ENCODE peak calls at places on chromosomes 2 and 18, in six cellular contexts. One of them, this sample, is unnamed.

GRCh38 chr2:225993430-225993829 is 593.9 kb downstream of the NYAP2 start:
- DNase-seq in neural progenitor cell: no peak
- DNase-seq in CD8-positive, alpha-beta memory T cell: no peak
- DNase-seq in NCI-H1105: no peak
- DNase-seq in A549: no peak
- DNase-seq in activated naive CD4-positive, alpha-beta T cell: no peak
- DNase-seq in this sample: no peak

GRCh38 chr2:54569745-54570296 is 113.7 kb downstream of the SPTBN1 start:
- DNase-seq in neural progenitor cell: peak; percentile 63
- DNase-seq in CD8-positive, alpha-beta memory T cell: no peak
- DNase-seq in NCI-H1105: no peak
- DNase-seq in A549: no peak
- DNase-seq in activated naive CD4-positive, alpha-beta T cell: no peak
- DNase-seq in this sample: no peak

GRCh38 chr2:234535359-234535758 is 38.5 kb upstream of the ARL4C start:
- DNase-seq in neural progenitor cell: no peak
- DNase-seq in CD8-positive, alpha-beta memory T cell: no peak
- DNase-seq in NCI-H1105: no peak
- DNase-seq in A549: no peak
- DNase-seq in activated naive CD4-positive, alpha-beta T cell: no peak
- DNase-seq in this sample: no peak

GRCh38 chr2:232687382-232688160 is 9.6 kb upstream of the GIGYF2 start:
- DNase-seq in neural progenitor cell: no peak
- DNase-seq in CD8-positive, alpha-beta memory T cell: no peak
- DNase-seq in NCI-H1105: no peak
- DNase-seq in A549: no peak
- DNase-seq in activated naive CD4-positive, alpha-beta T cell: no peak
- DNase-seq in this sample: no peak

GRCh38 chr2:111100765-111101162 is 19.9 kb upstream of the BCL2L11 start:
- DNase-seq in neural progenitor cell: no peak
- DNase-seq in CD8-positive, alpha-beta memory T cell: no peak
- DNase-seq in NCI-H1105: no peak
- DNase-seq in A549: peak; percentile 24
- DNase-seq in activated naive CD4-positive, alpha-beta T cell: no peak
- DNase-seq in this sample: peak; percentile 70

GRCh38 chr18:13877133-13877532 is 38.2 kb downstream of the MC2R start:
- DNase-seq in neural progenitor cell: peak; percentile 15
- DNase-seq in CD8-positive, alpha-beta memory T cell: no peak
- DNase-seq in NCI-H1105: no peak
- DNase-seq in A549: no peak
- DNase-seq in activated naive CD4-positive, alpha-beta T cell: no peak
- DNase-seq in this sample: no peak

GRCh38 chr2:20623241-20623640 is 27.7 kb downstream of the HS1BP3 start:
- DNase-seq in neural progenitor cell: no peak
- DNase-seq in CD8-positive, alpha-beta memory T cell: no peak
- DNase-seq in NCI-H1105: no peak
- DNase-seq in A549: no peak
- DNase-seq in activated naive CD4-positive, alpha-beta T cell: no peak
- DNase-seq in this sample: no peak

GRCh38 chr18:22186484-22186971 is 17.1 kb downstream of the GATA6 start:
- DNase-seq in neural progenitor cell: no peak
- DNase-seq in CD8-positive, alpha-beta memory T cell: no peak
- DNase-seq in NCI-H1105: no peak
- DNase-seq in A549: no peak
- DNase-seq in activated naive CD4-positive, alpha-beta T cell: no peak
- DNase-seq in this sample: no peak

GRCh38 chr2:12870692-12871091 is 154.0 kb downstream of the TRIB2 start:
- DNase-seq in neural progenitor cell: no peak
- DNase-seq in CD8-positive, alpha-beta memory T cell: no peak
- DNase-seq in NCI-H1105: no peak
- DNase-seq in A549: no peak
- DNase-seq in activated naive CD4-positive, alpha-beta T cell: no peak
- DNase-seq in this sample: no peak

GRCh38 chr2:189594305-189594704 is 13.7 kb upstream of the SLC40A1 start:
- DNase-seq in neural progenitor cell: no peak
- DNase-seq in CD8-positive, alpha-beta memory T cell: no peak
- DNase-seq in NCI-H1105: no peak
- DNase-seq in A549: no peak
- DNase-seq in activated naive CD4-positive, alpha-beta T cell: no peak
- DNase-seq in this sample: no peak

GRCh38 chr18:58862404-58862803 is 2.3 kb upstream of the ZNF532 start:
- DNase-seq in neural progenitor cell: peak; percentile 47
- DNase-seq in CD8-positive, alpha-beta memory T cell: no peak
- DNase-seq in NCI-H1105: no peak
- DNase-seq in A549: no peak
- DNase-seq in activated naive CD4-positive, alpha-beta T cell: no peak
- DNase-seq in this sample: no peak

GRCh38 chr2:17303054-17303453 is 215.2 kb downstream of the RAD51AP2 start:
- DNase-seq in neural progenitor cell: no peak
- DNase-seq in CD8-positive, alpha-beta memory T cell: no peak
- DNase-seq in NCI-H1105: no peak
- DNase-seq in A549: no peak
- DNase-seq in activated naive CD4-positive, alpha-beta T cell: no peak
- DNase-seq in this sample: no peak

GRCh38 chr2:25109822-25110221 is 58.6 kb downstream of the POMC start:
- DNase-seq in neural progenitor cell: no peak
- DNase-seq in CD8-positive, alpha-beta memory T cell: no peak
- DNase-seq in NCI-H1105: no peak
- DNase-seq in A549: no peak
- DNase-seq in activated naive CD4-positive, alpha-beta T cell: no peak
- DNase-seq in this sample: no peak

GRCh38 chr2:230748087-230748486 is 35.4 kb downstream of the CAB39 start:
- DNase-seq in neural progenitor cell: no peak
- DNase-seq in CD8-positive, alpha-beta memory T cell: no peak
- DNase-seq in NCI-H1105: no peak
- DNase-seq in A549: no peak
- DNase-seq in activated naive CD4-positive, alpha-beta T cell: no peak
- DNase-seq in this sample: no peak

GRCh38 chr2:44290271-44290670 is 15.0 kb downstream of the SLC3A1 start:
- DNase-seq in neural progenitor cell: no peak
- DNase-seq in CD8-positive, alpha-beta memory T cell: no peak
- DNase-seq in NCI-H1105: no peak
- DNase-seq in A549: peak; percentile 77
- DNase-seq in activated naive CD4-positive, alpha-beta T cell: no peak
- DNase-seq in this sample: peak; percentile 63

GRCh38 chr18:63440897-63441296 is 18.6 kb upstream of the VPS4B start:
- DNase-seq in neural progenitor cell: no peak
- DNase-seq in CD8-positive, alpha-beta memory T cell: no peak
- DNase-seq in NCI-H1105: no peak
- DNase-seq in A549: no peak
- DNase-seq in activated naive CD4-positive, alpha-beta T cell: no peak
- DNase-seq in this sample: no peak

GRCh38 chr18:74702951-74703350 is 105.3 kb downstream of the ZNF407 start:
- DNase-seq in neural progenitor cell: no peak
- DNase-seq in CD8-positive, alpha-beta memory T cell: no peak
- DNase-seq in NCI-H1105: no peak
- DNase-seq in A549: no peak
- DNase-seq in activated naive CD4-positive, alpha-beta T cell: no peak
- DNase-seq in this sample: no peak

GRCh38 chr2:188322569-188323531 is 31.2 kb downstream of the GULP1 start:
- DNase-seq in neural progenitor cell: no peak
- DNase-seq in CD8-positive, alpha-beta memory T cell: no peak
- DNase-seq in NCI-H1105: no peak
- DNase-seq in A549: peak; percentile 77
- DNase-seq in activated naive CD4-positive, alpha-beta T cell: no peak
- DNase-seq in this sample: no peak

GRCh38 chr2:47534179-47534919 is 131.4 kb downstream of the MSH2 start:
- DNase-seq in neural progenitor cell: no peak
- DNase-seq in CD8-positive, alpha-beta memory T cell: no peak
- DNase-seq in NCI-H1105: no peak
- DNase-seq in A549: peak; percentile 26
- DNase-seq in activated naive CD4-positive, alpha-beta T cell: no peak
- DNase-seq in this sample: no peak

GRCh38 chr2:164992818-164993217 is 37.5 kb upstream of the SLC38A11 start:
- DNase-seq in neural progenitor cell: peak; percentile 81
- DNase-seq in CD8-positive, alpha-beta memory T cell: no peak
- DNase-seq in NCI-H1105: peak; percentile 75
- DNase-seq in A549: peak; percentile 80
- DNase-seq in activated naive CD4-positive, alpha-beta T cell: no peak
- DNase-seq in this sample: peak; percentile 67

GRCh38 chr2:191328150-191328809 is 83.1 kb downstream of the MYO1B start:
- DNase-seq in neural progenitor cell: no peak
- DNase-seq in CD8-positive, alpha-beta memory T cell: no peak
- DNase-seq in NCI-H1105: no peak
- DNase-seq in A549: no peak
- DNase-seq in activated naive CD4-positive, alpha-beta T cell: no peak
- DNase-seq in this sample: no peak

GRCh38 chr18:79769698-79770500 is 27.8 kb upstream of the KCNG2 start:
- DNase-seq in neural progenitor cell: no peak
- DNase-seq in CD8-positive, alpha-beta memory T cell: no peak
- DNase-seq in NCI-H1105: no peak
- DNase-seq in A549: no peak
- DNase-seq in activated naive CD4-positive, alpha-beta T cell: no peak
- DNase-seq in this sample: no peak

GRCh38 chr2:32136097-32136496 is 29.6 kb upstream of the SLC30A6 start:
- DNase-seq in neural progenitor cell: no peak
- DNase-seq in CD8-positive, alpha-beta memory T cell: no peak
- DNase-seq in NCI-H1105: no peak
- DNase-seq in A549: peak; percentile 19
- DNase-seq in activated naive CD4-positive, alpha-beta T cell: no peak
- DNase-seq in this sample: peak; percentile 25

GRCh38 chr2:263774-264492 is at the start of gene SH3YL1:
- DNase-seq in neural progenitor cell: peak; percentile 39
- DNase-seq in CD8-positive, alpha-beta memory T cell: peak; percentile 47
- DNase-seq in NCI-H1105: no peak
- DNase-seq in A549: peak; percentile 14
- DNase-seq in activated naive CD4-positive, alpha-beta T cell: peak; percentile 42
- DNase-seq in this sample: no peak

GRCh38 chr2:203579131-203579643 is 44.1 kb upstream of the RAPH1 start:
- DNase-seq in neural progenitor cell: no peak
- DNase-seq in CD8-positive, alpha-beta memory T cell: no peak
- DNase-seq in NCI-H1105: no peak
- DNase-seq in A549: peak; percentile 56
- DNase-seq in activated naive CD4-positive, alpha-beta T cell: no peak
- DNase-seq in this sample: peak; percentile 65